ENCODE peak calls at places on chromosomes 16 and 17, in six cellular contexts. C is lung, J is stomach, E is A549, V is uterus, D is GM12865. R is an unnamed sample.

GRCh38 chr17:49748223-49748622 is 15.7 kb downstream of the FAM117A start:
- DNase-seq in J (no peak), D (no peak), V (no peak), E (no peak), C (no peak), R (no peak)

GRCh38 chr17:81528651-81529436 is 667 bp downstream of the FSCN2 start:
- DNase-seq in V (no peak), C (no peak), J (no peak), D (no peak), E (no peak), R (no peak)

GRCh38 chr17:57104461-57105175 is 19.6 kb downstream of the AKAP1 start:
- DNase-seq in J (no peak), V (no peak), E (no peak), D (no peak), C (no peak), R (peak)

GRCh38 chr16:46713634-46714033 is 24.2 kb downstream of the ORC6 start:
- DNase-seq in D (no peak), C (no peak), J (no peak), E (no peak), V (no peak), R (no peak)

GRCh38 chr17:67441052-67441738 is 64.1 kb downstream of the PITPNC1 start:
- DNase-seq in C (peak), V (peak), J (no peak), D (peak), E (peak), R (peak)

GRCh38 chr16:47142469-47143328 is 1.0 kb downstream of the NETO2 start:
- DNase-seq in V (no peak), E (peak), J (peak), D (peak), C (no peak), R (peak)

GRCh38 chr17:48492401-48493298 is 38.2 kb downstream of the HOXB1 start:
- DNase-seq in C (peak), D (peak), J (peak), V (peak), E (peak), R (peak)

GRCh38 chr17:74968361-74968780 is 4.2 kb downstream of the HID1 start:
- DNase-seq in J (peak), D (no peak), E (no peak), V (no peak), C (no peak), R (no peak)

GRCh38 chr16:66901626-66902025 is 17.1 kb downstream of the CDH16 start:
- DNase-seq in E (no peak), V (no peak), J (no peak), D (no peak), C (no peak), R (no peak)

GRCh38 chr16:66660422-66661209 is 35.9 kb downstream of the CMTM4 start:
- DNase-seq in E (peak), V (peak), C (peak), D (no peak), J (peak), R (peak)

GRCh38 chr16:89410794-89411309 is 79.5 kb downstream of the ANKRD11 start:
- DNase-seq in E (no peak), D (no peak), J (peak), V (no peak), C (peak), R (peak)

GRCh38 chr16:64823676-64824075 is 298.2 kb downstream of the CDH11 start:
- DNase-seq in J (no peak), V (no peak), E (no peak), C (no peak), D (no peak), R (no peak)

GRCh38 chr17:19958023-19958422 is 19.6 kb downstream of the AKAP10 start:
- DNase-seq in C (no peak), D (no peak), E (peak), V (no peak), J (no peak), R (peak)

GRCh38 chr16:27264151-27264550 is 4.4 kb downstream of the NSMCE1 start:
- DNase-seq in C (no peak), J (no peak), D (no peak), E (no peak), V (peak), R (peak)

GRCh38 chr16:67399218-67399733 is 6.0 kb upstream of the TPPP3 start:
- DNase-seq in E (peak), C (no peak), J (peak), D (peak), V (no peak), R (no peak)

GRCh38 chr16:3727806-3728381 is 10.6 kb upstream of the TRAP1 start:
- DNase-seq in C (no peak), E (no peak), J (no peak), V (no peak), D (no peak), R (no peak)

GRCh38 chr17:36935681-36936454 is 1.4 kb upstream of the LHX1 start:
- DNase-seq in C (no peak), E (peak), V (no peak), J (no peak), D (no peak), R (no peak)
- H3K4me3 ChIP-seq in C (no peak), E (peak), V (no peak), J (no peak), D (no peak), R (no peak)

GRCh38 chr17:51234162-51234561 is 25.7 kb downstream of the MBTD1 start:
- DNase-seq in C (no peak), E (no peak), J (no peak), D (no peak), V (no peak), R (no peak)

GRCh38 chr17:51244041-51244440 is 15.8 kb downstream of the MBTD1 start:
- DNase-seq in E (no peak), D (no peak), J (no peak), C (no peak), V (no peak), R (no peak)

GRCh38 chr17:51240275-51240674 is 19.6 kb downstream of the MBTD1 start:
- DNase-seq in C (no peak), E (no peak), J (no peak), D (no peak), V (no peak), R (no peak)

GRCh38 chr17:51238253-51238887 is 21.5 kb downstream of the MBTD1 start:
- DNase-seq in C (no peak), V (no peak), D (peak), E (no peak), J (no peak), R (no peak)
- TF ChIP-seq CTCF in C (no peak), V (no peak), D (no peak), E (no peak), J (no peak), R (no peak)

GRCh38 chr17:44707755-44708400 is 587 bp upstream of the DBF4B start:
- DNase-seq in V (no peak), D (no peak), E (no peak), C (no peak), J (no peak), R (no peak)
- H3K4me3 ChIP-seq in V (peak), D (peak), E (peak), C (peak), J (peak), R (peak)

DNA sequence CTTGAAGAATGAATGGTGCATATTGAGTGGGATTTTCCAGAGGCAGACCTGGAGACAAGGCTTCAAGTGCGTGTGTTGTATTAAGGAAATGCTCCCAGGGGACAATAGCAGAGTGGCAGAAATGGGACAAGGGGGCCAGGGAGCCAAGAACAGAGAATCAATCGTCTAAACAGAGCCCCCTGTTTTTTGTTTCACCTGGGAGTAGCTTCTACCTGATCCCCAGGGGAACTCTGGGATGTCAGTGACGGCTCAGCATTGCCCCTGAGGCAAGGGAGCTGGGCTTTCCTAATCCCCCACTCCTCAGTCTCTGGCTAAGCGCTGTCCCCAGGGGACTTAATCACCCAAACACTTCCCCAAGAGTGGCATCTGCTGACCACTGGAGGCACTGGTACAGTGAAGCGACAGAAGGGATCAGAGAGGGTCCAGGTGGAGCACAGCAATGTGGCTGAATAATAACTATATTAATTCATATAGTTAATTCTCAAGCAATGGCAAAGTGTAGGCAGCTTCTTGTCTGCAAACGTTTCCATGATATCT is 35.7 kb upstream of the C16orf78 start:
- DNase-seq in C (no peak), J (peak), V (no peak), E (no peak), D (no peak), R (no peak)
- TF ChIP-seq CTCF in C (no peak), J (no peak), V (no peak), E (no peak), D (no peak), R (no peak)

DNA sequence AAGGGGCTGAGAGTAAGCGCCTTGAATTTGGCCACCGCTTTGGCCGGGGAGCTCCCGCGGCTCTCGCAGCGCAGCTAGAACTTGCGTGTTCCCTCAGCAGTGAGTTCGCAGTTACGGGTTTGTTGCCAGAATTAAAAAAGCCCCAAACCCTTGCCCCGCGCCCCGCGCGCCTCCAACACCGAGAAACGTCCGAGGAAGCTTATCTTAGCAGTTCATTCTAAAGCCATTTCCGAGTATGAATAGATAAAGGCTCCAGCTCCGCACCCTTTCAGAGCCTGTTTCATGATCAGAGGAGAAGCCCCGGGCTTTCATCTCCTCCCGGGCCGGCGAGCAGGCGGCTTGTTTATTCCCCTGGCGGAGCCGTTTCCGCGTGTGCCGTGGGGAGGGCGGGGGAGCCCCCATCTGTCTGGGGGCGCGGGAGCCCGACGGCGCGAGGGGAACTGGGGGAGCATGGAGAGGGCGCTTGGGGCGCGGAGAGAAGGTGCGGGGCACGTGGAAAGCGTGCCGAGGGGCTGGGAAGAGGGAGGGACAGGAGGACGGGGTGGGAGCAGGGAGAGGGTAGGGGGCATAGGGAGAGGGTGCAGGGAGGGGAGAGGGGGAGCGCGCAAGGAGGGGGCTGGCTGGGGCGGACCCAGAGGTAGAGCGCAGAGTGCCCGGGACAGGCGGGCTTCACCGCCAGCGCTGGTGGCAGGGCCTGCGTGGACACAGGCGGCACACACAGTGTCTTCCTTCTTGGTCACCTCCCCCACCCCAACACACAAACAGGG is 9.9 kb downstream of the TBX4 start:
- DNase-seq in C (no peak), J (no peak), E (no peak), D (no peak), V (no peak), R (no peak)
- H3K4me3 ChIP-seq in C (no peak), J (no peak), E (no peak), D (no peak), V (no peak), R (no peak)

DNA sequence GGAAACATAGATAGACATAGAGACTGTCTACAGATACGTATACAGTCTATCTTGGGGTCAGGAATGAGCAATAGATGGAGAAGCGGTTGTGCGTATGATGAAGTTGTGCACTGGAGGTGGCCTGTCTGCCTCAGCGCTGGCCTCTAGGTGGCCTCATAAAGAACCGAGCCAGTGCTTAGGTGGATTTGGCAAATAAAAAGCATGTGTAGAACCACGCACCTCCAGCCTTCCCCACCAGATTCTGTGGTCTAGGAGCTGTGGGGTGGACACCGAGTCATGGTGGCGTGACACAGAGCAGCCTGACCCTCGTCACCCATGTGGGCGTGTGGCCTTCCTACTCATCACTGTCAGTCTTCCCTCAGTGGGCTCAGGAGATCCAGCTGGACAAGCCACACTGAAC is 34.0 kb downstream of the PGS1 start:
- DNase-seq in J (no peak), C (no peak), D (no peak), E (peak), V (no peak), R (peak)
- TF ChIP-seq CTCF in J (no peak), C (no peak), D (no peak), E (peak), V (no peak), R (peak)

GRCh38 chr17:63451150-63451549 is 5.0 kb upstream of the CYB561 start:
- DNase-seq in D (no peak), C (no peak), J (no peak), E (no peak), V (no peak), R (no peak)
- H3K4me3 ChIP-seq in D (no peak), C (no peak), J (no peak), E (no peak), V (no peak), R (no peak)

GRCh38 chr17:58986005-58986404 is 120.7 kb downstream of the TRIM37 start:
- DNase-seq in D (no peak), J (no peak), C (no peak), V (no peak), E (no peak), R (no peak)
- TF ChIP-seq CTCF in D (no peak), J (no peak), C (no peak), V (no peak), E (no peak), R (no peak)